ENCODE peak calls at places on chromosome 14, in five cellular contexts. O is foreskin fibroblast; T is coronary artery; R is fibroblast of pulmonary artery; G is CD8-positive, alpha-beta T cell. B is an unnamed sample.
A peak's percentile ranks its signal among the peaks of the same experiment; 100 is the strongest.

GRCh38 chr14:74618078-74618952 is 6.3 kb upstream of the LTBP2 start:
- DNase-seq in T (no peak), G (peak; percentile 82), O (peak; percentile 82), R (peak; percentile 78), B (no peak)

GRCh38 chr14:73757381-73757780 is 43.2 kb upstream of the PNMA1 start:
- DNase-seq in R (no peak), T (no peak), O (no peak), G (no peak), B (peak; percentile 54)

GRCh38 chr14:79369359-79370332 is 841.7 kb downstream of the DIO2 start:
- DNase-seq in O (peak; percentile 70), T (no peak), G (no peak), R (peak; percentile 98), B (no peak)

GRCh38 chr14:90383731-90384542 is 12.9 kb upstream of the CALM1 start:
- DNase-seq in T (peak; percentile 86), R (peak; percentile 54), O (peak; percentile 70), G (peak; percentile 84), B (peak; percentile 38)

GRCh38 chr14:72677664-72678063 is 216.2 kb downstream of the DPF3 start:
- DNase-seq in G (no peak), R (no peak), O (peak; percentile 43), T (no peak), B (no peak)

GRCh38 chr14:105207460-105207901 is 26.4 kb upstream of the NUDT14 start:
- DNase-seq in R (no peak), T (no peak), G (no peak), O (peak; percentile 24), B (no peak)

GRCh38 chr14:65287264-65288131 is 125.0 kb upstream of the FUT8 start:
- DNase-seq in T (no peak), G (peak; percentile 83), O (no peak), R (no peak), B (peak; percentile 73)

GRCh38 chr14:24700511-24700910 is 66.5 kb upstream of the GZMB start:
- DNase-seq in O (no peak), T (no peak), G (no peak), R (no peak), B (no peak)

GRCh38 chr14:75223664-75224154 is 47.3 kb upstream of the TMED10 start:
- DNase-seq in R (no peak), O (peak; percentile 39), T (no peak), G (no peak), B (no peak)

GRCh38 chr14:63677891-63678379 is 36.3 kb upstream of the WDR89 start:
- DNase-seq in O (peak; percentile 56), G (no peak), T (no peak), R (peak; percentile 64), B (no peak)

GRCh38 chr14:93023039-93023438 is 92.7 kb downstream of the ITPK1 start:
- DNase-seq in R (no peak), T (no peak), O (no peak), G (no peak), B (no peak)

GRCh38 chr14:40682131-40682913 is 924.4 kb upstream of the LRFN5 start:
- DNase-seq in O (no peak), G (no peak), R (no peak), T (no peak), B (no peak)

GRCh38 chr14:95979339-95980042 is 59.7 kb upstream of the C14orf132 start:
- DNase-seq in T (no peak), G (no peak), O (peak; percentile 18), R (no peak), B (no peak)

GRCh38 chr14:75547552-75548250 is 25.4 kb downstream of the BATF start:
- DNase-seq in R (no peak), G (peak; percentile 43), O (no peak), T (no peak), B (no peak)

GRCh38 chr14:36478782-36479181 is 41.2 kb downstream of the NKX2-1 start:
- DNase-seq in T (no peak), O (no peak), G (no peak), R (no peak), B (no peak)

GRCh38 chr14:91693342-91693741 is 38.5 kb downstream of the CATSPERB start:
- DNase-seq in O (peak; percentile 76), T (no peak), G (no peak), R (peak; percentile 3), B (no peak)

GRCh38 chr14:80754696-80755095 is 186.8 kb downstream of the CEP128 start:
- DNase-seq in G (no peak), T (no peak), O (no peak), R (no peak), B (no peak)

GRCh38 chr14:90664911-90665695 is 151.1 kb downstream of the TTC7B start:
- DNase-seq in O (no peak), R (peak; percentile 28), T (no peak), G (no peak), B (no peak)

GRCh38 chr14:106039400-106039799 is 513.0 kb downstream of the TMEM121 start:
- DNase-seq in G (peak; percentile 68), T (no peak), O (no peak), R (no peak), B (peak; percentile 10)

GRCh38 chr14:94100847-94101246 is 9.7 kb upstream of the IFI27 start:
- DNase-seq in O (peak; percentile 92), R (peak; percentile 59), T (no peak), G (no peak), B (no peak)

GRCh38 chr14:80988192-80988591 is 32.8 kb downstream of the TSHR start:
- DNase-seq in O (no peak), T (no peak), G (no peak), R (no peak), B (no peak)

GRCh38 chr14:104252256-104253215 is 114.1 kb downstream of the KIF26A start:
- DNase-seq in O (no peak), R (no peak), G (peak; percentile 35), T (no peak), B (no peak)

GRCh38 chr14:37709419-37710195 is 114.2 kb downstream of the TTC6 start:
- DNase-seq in T (no peak), R (peak; percentile 37), O (peak; percentile 40), G (no peak), B (no peak)

GRCh38 chr14:66624319-66624937 is 116.5 kb downstream of the GPHN start:
- DNase-seq in G (no peak), O (peak; percentile 82), T (no peak), R (peak; percentile 85), B (peak; percentile 41)

GRCh38 chr14:89419973-89420482 is 3.0 kb upstream of the FOXN3 start:
- DNase-seq in T (no peak), R (no peak), O (no peak), G (no peak), B (no peak)

GRCh38 chr14:104266643-104267575 is 128.5 kb downstream of the KIF26A start:
- DNase-seq in R (no peak), O (no peak), G (peak; percentile 34), T (peak; percentile 54), B (no peak)

GRCh38 chr14:97120204-97121120 is 323.3 kb downstream of the VRK1 start:
- DNase-seq in T (no peak), O (no peak), G (peak; percentile 74), R (no peak), B (no peak)

GRCh38 chr14:98208943-98209342 is 1063.1 kb downstream of the BCL11B start:
- DNase-seq in T (no peak), O (no peak), G (peak; percentile 48), R (no peak), B (no peak)

GRCh38 chr14:105317546-105317945 is 3.0 kb downstream of the PACS2 start:
- DNase-seq in R (peak; percentile 38), G (no peak), O (peak; percentile 72), T (no peak), B (no peak)

DNA sequence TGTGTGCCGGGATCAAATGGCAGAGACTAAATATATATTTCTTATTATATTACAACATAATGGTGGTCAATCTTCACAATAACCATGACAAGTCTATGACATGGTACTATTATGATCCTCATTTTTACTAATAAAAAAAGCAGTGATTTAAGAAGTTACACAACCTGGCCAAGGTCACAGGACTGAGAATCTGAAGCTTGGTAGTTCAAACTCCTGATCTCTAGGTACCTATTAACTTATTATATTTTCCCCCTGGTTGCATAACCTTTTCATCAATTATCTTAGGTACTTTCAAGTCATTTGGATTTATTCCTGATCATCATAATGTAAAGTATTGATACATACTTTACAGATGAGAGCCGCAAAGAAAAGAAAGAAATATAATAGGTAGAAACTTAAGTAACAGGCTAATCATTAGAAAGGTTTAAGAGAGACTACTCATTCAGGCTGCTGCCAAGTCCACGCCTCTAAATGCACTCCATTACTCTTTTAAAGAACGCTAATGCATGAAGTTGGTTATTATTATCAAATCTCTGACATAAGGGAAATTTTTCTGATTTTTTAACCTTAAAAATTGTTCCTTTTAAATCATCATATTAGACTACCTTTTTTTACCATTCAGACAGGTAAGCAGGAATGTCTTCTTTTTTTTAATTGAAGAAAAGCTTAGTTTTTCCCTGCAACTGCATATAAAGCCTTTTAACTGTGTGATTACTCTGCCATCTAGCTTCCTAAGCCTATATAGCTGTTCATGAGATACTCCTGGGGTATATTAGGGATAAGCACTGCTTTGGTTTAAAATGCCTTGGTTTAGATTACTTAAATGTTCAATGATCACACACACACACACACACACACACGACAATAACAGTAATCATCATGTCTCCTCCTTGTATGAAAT is 35.6 kb downstream of the RPS29 start:
- DNase-seq in G (no peak), R (peak; percentile 33), O (peak; percentile 39), T (no peak), B (no peak)
- TF ChIP-seq CTCF in G (no peak), R (peak; percentile 48), O (peak; percentile 43), T (no peak), B (peak; percentile 14)

DNA sequence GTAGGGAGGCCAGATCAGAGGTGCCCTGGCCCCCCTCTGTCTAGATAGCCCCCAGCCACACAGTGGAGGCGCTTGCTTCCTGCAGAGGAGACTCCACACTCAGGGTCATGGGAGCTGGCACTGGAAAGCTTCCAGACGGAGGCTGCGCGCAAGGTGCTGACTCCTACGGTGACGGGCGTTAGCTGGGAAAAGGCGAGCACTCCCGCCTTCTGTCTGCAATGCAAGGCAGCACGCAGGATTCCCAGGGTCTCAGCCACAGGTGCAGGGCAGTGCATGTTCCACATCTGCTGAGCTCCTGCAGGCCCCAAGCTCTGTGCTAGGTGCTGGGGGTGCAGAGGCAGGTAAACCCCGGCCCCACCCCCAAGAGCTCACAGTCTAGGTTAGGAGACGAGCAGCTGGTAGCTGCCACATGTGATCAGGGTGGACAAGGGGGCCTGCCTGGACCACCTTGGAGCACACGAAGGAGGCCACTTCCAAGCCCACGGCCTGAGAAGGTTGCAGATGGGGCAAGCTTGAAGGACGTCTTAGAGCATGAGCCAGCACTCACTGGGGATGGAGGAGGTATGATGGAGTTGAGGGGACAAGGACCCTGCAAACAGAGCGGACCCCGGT is 310.9 kb upstream of the DIO3 start:
- DNase-seq in G (peak; percentile 45), T (peak; percentile 40), R (no peak), O (no peak), B (no peak)
- TF ChIP-seq CTCF in G (no peak), T (no peak), R (no peak), O (no peak), B (no peak)

DNA sequence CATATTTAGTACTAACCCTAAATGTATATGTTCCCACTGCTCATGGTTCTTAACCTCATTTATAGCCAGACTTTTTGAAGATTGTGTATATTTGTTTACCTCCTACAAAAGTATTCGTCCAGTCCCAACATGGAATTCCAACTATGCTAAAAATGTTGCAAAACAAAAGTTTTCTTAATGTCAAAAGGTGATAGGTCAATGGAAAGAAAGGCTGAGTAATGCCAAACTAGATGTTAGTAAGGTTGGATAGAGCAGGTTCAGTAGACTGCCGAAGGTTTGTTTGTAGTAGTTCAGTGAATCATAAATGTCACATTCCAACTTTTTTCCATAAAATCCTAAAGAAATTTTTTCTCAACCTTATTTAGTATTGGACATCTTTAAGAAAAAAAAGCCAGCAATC is 874.5 kb downstream of the FLRT2 start:
- DNase-seq in O (peak; percentile 1), G (no peak), T (no peak), R (peak; percentile 38), B (no peak)
- TF ChIP-seq CTCF in O (no peak), G (no peak), T (no peak), R (no peak), B (no peak)

GRCh38 chr14:21997300-21997699 is 323.7 kb upstream of the OR4E1 start:
- DNase-seq in O (no peak), G (peak; percentile 52), T (no peak), R (no peak), B (no peak)
- TF ChIP-seq CTCF in O (no peak), G (peak; percentile 27), T (no peak), R (peak; percentile 6), B (no peak)